ENCODE peak calls at places on chromosomes 4 and X, in four cellular contexts. Q is sigmoid colon, R is AG04450, I is H1. K is an unnamed sample.

GRCh38 chr4:52996261-52997131 is 134.4 kb downstream of the RASL11B start:
- DNase-seq in R (no peak), I (no peak), Q (peak; percentile 75), K (no peak)

GRCh38 chr4:103410401-103410800 is 212.3 kb upstream of the CENPE start:
- DNase-seq in R (no peak), Q (no peak), I (no peak), K (no peak)

GRCh38 chr4:108885211-108885610 is 122.4 kb upstream of the ETNPPL start:
- DNase-seq in R (no peak), Q (no peak), I (no peak), K (no peak)

GRCh38 chr4:10671750-10672149 is 12.8 kb downstream of the CLNK start:
- DNase-seq in R (no peak), Q (no peak), I (no peak), K (no peak)

GRCh38 chr4:6974138-6974848 is 64.7 kb downstream of the TBC1D14 start:
- DNase-seq in Q (peak; percentile 89), I (peak; percentile 87), R (peak; percentile 67), K (no peak)

GRCh38 chrX:100654256-100654655 is 10.3 kb downstream of the SRPX2 start:
- DNase-seq in I (no peak), R (no peak), Q (no peak), K (no peak)

GRCh38 chr4:89998350-89999098 is 103.9 kb downstream of the MMRN1 start:
- DNase-seq in I (no peak), R (no peak), Q (no peak), K (no peak)

GRCh38 chr4:6207602-6208001 is 7.3 kb upstream of the JAKMIP1 start:
- DNase-seq in Q (peak; percentile 37), R (no peak), I (no peak), K (no peak)

GRCh38 chr4:1446502-1447153 is 40.4 kb upstream of the NKX1-1 start:
- DNase-seq in R (no peak), Q (no peak), I (no peak), K (no peak)

GRCh38 chrX:68997911-68998310 is 167.3 kb downstream of the PJA1 start:
- DNase-seq in R (peak; percentile 51), I (no peak), Q (peak; percentile 86), K (no peak)

GRCh38 chrX:129781134-129782014 is 1.6 kb downstream of the SASH3 start:
- DNase-seq in I (no peak), R (no peak), Q (no peak), K (peak; percentile 88)

GRCh38 chr4:140947507-140947906 is 185.8 kb downstream of the RNF150 start:
- DNase-seq in I (no peak), R (no peak), Q (peak; percentile 94), K (no peak)

GRCh38 chrX:154354013-154354412 is 20.4 kb downstream of the FLNA start:
- DNase-seq in Q (peak; percentile 70), I (no peak), R (no peak), K (no peak)

GRCh38 chrX:53287493-53288138 is 6.2 kb upstream of the IQSEC2 start:
- DNase-seq in R (no peak), I (no peak), Q (peak; percentile 84), K (no peak)

GRCh38 chr4:10008208-10009005 is 12.9 kb downstream of the SLC2A9 start:
- DNase-seq in Q (no peak), I (no peak), R (no peak), K (no peak)

GRCh38 chrX:75547783-75548182 is 24.9 kb upstream of the ZDHHC15 start:
- DNase-seq in I (no peak), R (no peak), Q (peak; percentile 86), K (no peak)

GRCh38 chrX:50081282-50081955 is 119.4 kb downstream of the AKAP4 start:
- DNase-seq in R (no peak), I (no peak), Q (no peak), K (peak; percentile 62)

GRCh38 chr4:8195431-8195830 is 3.7 kb upstream of the SH3TC1 start:
- DNase-seq in R (no peak), Q (no peak), I (no peak), K (no peak)

GRCh38 chr4:8191136-8191747 is 7.8 kb upstream of the SH3TC1 start:
- DNase-seq in R (no peak), Q (peak; percentile 86), I (no peak), K (peak; percentile 83)

GRCh38 chr4:8195841-8196460 is 3.1 kb upstream of the SH3TC1 start:
- DNase-seq in R (no peak), I (no peak), Q (no peak), K (peak; percentile 73)

GRCh38 chr4:8194306-8195242 is 4.5 kb upstream of the SH3TC1 start:
- DNase-seq in R (no peak), Q (no peak), I (no peak), K (no peak)

DNA sequence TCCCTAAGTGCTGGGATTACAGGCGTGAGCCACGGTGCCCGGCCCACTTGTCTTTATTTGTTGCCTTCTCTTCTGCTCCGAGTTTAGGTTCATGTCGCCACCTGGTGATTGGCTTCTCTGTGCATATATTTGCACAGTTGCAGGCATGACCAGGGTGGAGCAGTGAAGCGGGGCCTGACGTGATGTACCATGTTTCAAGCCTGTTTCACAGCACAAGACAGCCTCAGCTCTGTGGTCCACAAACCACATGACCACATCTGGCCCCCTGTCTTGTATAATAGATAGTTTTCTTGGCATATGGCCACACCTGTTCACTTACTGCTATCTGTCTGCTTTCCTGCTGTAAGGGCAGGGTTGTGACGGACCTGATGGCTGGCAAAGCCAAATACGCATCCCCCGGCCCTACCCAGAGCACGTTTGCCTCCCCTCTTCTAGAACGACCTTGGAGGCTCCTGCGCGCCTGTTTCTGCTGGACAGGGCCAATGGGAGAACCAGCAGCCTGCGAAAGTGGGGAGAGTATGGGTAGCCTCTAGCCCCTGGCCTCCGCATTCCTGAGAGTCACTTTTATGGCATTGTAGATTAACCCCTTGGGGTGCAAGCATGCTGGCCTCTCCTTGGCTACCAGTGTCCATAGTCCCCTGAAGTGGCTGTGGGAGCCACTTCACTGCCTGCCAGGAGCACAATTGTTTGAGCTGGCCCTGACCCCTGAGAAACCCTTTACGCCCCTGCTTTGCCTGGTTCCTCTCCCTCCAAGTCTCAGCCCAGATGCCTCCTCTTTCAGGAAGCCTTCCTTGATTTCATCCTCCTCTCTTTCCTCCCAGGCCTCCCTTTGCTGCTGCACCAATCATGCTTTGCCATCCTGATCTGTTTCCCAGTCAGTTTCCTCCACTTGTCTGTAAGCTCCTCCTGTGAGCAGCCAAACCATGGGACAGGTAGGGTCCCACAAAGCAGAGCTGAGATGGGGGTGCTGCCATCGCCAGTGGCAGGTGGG is 6.0 kb upstream of the SH3TC1 start:
- DNase-seq in Q (no peak), R (no peak), I (no peak), K (peak; percentile 75)
- TF ChIP-seq CTCF in Q (no peak), R (no peak), I (no peak), K (peak; percentile 21)

DNA sequence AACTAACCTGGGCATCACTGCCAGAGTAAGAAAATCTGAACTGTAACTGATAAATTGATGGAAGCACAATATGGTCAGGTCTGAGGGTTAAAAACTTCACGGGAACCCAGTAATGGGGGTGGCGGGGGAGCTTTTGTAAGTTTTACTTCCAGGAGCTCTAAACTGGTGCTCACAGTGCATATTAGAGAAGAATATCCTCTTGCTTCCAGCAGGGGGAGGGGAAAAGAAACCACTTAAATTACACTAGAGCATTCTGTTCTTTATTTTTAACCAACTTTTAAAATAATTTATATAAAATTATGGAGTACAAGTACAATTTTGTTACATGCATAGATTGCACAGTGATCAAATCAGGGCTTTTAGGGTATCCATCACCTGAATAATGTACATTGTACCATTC is 33.7 kb downstream of the WDR17 start:
- DNase-seq in Q (no peak), R (no peak), I (no peak), K (no peak)
- TF ChIP-seq CTCF in Q (no peak), R (peak; percentile 37), I (no peak), K (no peak)

GRCh38 chr4:155967098-155967497 is 13.4 kb upstream of the CTSO start:
- DNase-seq in Q (no peak), R (no peak), I (no peak), K (no peak)

GRCh38 chr4:155974476-155974749 is 20.7 kb upstream of the CTSO start:
- DNase-seq in Q (no peak), R (no peak), I (no peak), K (no peak)

GRCh38 chr4:155973639-155974475 is 20.2 kb upstream of the CTSO start:
- DNase-seq in Q (no peak), I (no peak), R (no peak), K (no peak)

GRCh38 chr4:155974957-155975356 is 21.3 kb upstream of the CTSO start:
- DNase-seq in R (no peak), Q (no peak), I (no peak), K (no peak)

DNA sequence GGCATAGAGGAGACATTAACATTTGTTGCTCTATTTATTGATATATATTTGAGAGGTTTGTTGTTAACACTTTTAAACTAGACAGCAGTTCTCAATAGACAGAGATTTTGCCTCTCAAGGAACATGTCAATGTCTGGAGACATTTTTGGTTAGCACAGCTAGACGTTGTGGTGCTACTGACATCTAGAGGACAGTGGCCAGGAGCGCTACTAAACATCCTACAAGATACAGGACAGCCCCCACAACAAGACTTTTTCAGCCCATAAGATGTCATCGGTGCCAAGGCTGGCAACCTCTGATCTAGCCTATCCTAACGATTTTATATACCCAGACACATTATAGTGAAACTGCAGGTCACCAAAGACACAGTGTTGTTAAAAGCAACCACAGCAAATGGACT is 18.4 kb upstream of the CTSO start:
- DNase-seq in Q (no peak), R (no peak), I (no peak), K (no peak)
- TF ChIP-seq CTCF in Q (no peak), R (peak; percentile 59), I (peak; percentile 24), K (no peak)

GRCh38 chrX:110665223-110665622 is 130.4 kb downstream of the CHRDL1 start:
- DNase-seq in R (no peak), I (no peak), Q (no peak), K (no peak)

GRCh38 chrX:110671068-110671803 is 124.4 kb downstream of the CHRDL1 start:
- DNase-seq in Q (no peak), R (no peak), I (no peak), K (no peak)

GRCh38 chrX:110669572-110669971 is 126.0 kb downstream of the CHRDL1 start:
- DNase-seq in R (no peak), I (no peak), Q (no peak), K (no peak)

GRCh38 chrX:110667706-110668105 is 127.9 kb downstream of the CHRDL1 start:
- DNase-seq in I (peak; percentile 53), R (no peak), Q (no peak), K (no peak)

DNA sequence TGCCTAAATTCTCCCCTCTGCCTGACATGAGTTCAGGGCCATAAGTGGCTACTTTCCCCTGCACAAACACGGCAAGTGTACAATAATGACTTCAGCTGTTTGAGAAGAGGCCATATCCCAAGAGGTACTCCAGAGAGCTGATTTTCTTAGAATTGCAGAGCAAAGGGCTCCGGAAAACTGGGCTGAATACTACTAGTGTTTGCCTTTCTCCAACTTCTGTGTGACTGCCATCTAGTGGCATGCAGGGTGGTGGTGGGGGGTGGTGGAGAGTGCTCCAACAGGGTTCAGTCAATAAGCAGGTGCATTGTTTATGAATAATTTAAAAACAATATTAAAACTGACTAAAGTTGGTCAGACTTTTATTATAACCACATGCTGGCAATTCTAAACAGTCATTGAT is 130.0 kb downstream of the CHRDL1 start:
- DNase-seq in R (no peak), I (no peak), Q (no peak), K (peak; percentile 42)
- TF ChIP-seq CTCF in R (peak; percentile 49), I (peak; percentile 55), Q (no peak), K (no peak)

GRCh38 chr4:165112258-165113156 is at the start of gene TMEM192:
- DNase-seq in I (peak; percentile 73), Q (peak; percentile 96), R (peak; percentile 53), K (peak; percentile 96)
- TF ChIP-seq CTCF in I (peak; percentile 39), Q (no peak), R (peak; percentile 45), K (no peak)